ENCODE peak calls at places on chromosome 21, in four cellular contexts. Y is K562, G is A549, M is HepG2. T is an unnamed sample.

GRCh38 chr21:24275613-24276012 is 1331.7 kb downstream of the MRPL39 start:
- DNase-seq in Y (no peak), M (no peak), G (no peak), T (no peak)

GRCh38 chr21:41684381-41685245 is 82.2 kb downstream of the RIPK4 start:
- DNase-seq in Y (no peak), G (peak), M (peak), T (no peak)

GRCh38 chr21:26961704-26962103 is 5.2 kb downstream of the ADAMTS5 start:
- DNase-seq in M (no peak), G (no peak), Y (no peak), T (peak)

GRCh38 chr21:45152265-45152746 is 77.9 kb downstream of the ADARB1 start:
- DNase-seq in M (no peak), G (no peak), Y (peak), T (peak)

GRCh38 chr21:35643176-35643575 is 417.1 kb downstream of the SETD4 start:
- DNase-seq in Y (no peak), G (no peak), M (no peak), T (no peak)

GRCh38 chr21:41823906-41824305 is 55.2 kb downstream of the PRDM15 start:
- DNase-seq in G (no peak), M (no peak), Y (no peak), T (no peak)

GRCh38 chr21:42374457-42374856 is 8.1 kb upstream of the TFF1 start:
- DNase-seq in M (no peak), Y (no peak), G (no peak), T (no peak)

GRCh38 chr21:43277481-43278351 is 108.9 kb downstream of the CRYAA start:
- DNase-seq in G (no peak), M (no peak), Y (no peak), T (no peak)

GRCh38 chr21:35394634-35395369 is 345.7 kb upstream of the RUNX1 start:
- DNase-seq in G (no peak), Y (no peak), M (peak), T (no peak)

GRCh38 chr21:43198376-43198775 is 29.6 kb downstream of the CRYAA start:
- DNase-seq in G (no peak), M (no peak), Y (no peak), T (no peak)

GRCh38 chr21:40177979-40178378 is 310.7 kb downstream of the PCP4 start:
- DNase-seq in G (no peak), M (no peak), Y (no peak), T (no peak)

GRCh38 chr21:39074508-39074907 is 108.7 kb downstream of the PSMG1 start:
- DNase-seq in Y (no peak), G (no peak), M (no peak), T (no peak)

GRCh38 chr21:35649186-35649585 is 411.1 kb downstream of the SETD4 start:
- DNase-seq in M (no peak), Y (no peak), G (no peak), T (no peak)

GRCh38 chr21:38853421-38853919 is 47.7 kb downstream of the ETS2 start:
- DNase-seq in Y (no peak), M (peak), G (peak), T (no peak)

GRCh38 chr21:39484711-39485264 is 33.0 kb downstream of the SH3BGR start:
- DNase-seq in Y (no peak), M (no peak), G (no peak), T (no peak)

GRCh38 chr21:22965455-22966125 is 1967.4 kb downstream of the NCAM2 start:
- DNase-seq in Y (no peak), M (no peak), G (no peak), T (no peak)

GRCh38 chr21:35011681-35012080 is 37.4 kb downstream of the RUNX1 start:
- DNase-seq in Y (no peak), M (no peak), G (no peak), T (no peak)

GRCh38 chr21:42574234-42575027 is 60.8 kb downstream of the SLC37A1 start:
- DNase-seq in M (peak), G (no peak), Y (peak), T (peak)

GRCh38 chr21:42865361-42866160 is 13.8 kb downstream of the WDR4 start:
- DNase-seq in G (no peak), Y (no peak), M (no peak), T (no peak)

GRCh38 chr21:42465008-42465878 is 30.8 kb downstream of the RSPH1 start:
- DNase-seq in G (no peak), Y (peak), M (no peak), T (no peak)

GRCh38 chr21:43352568-43353281 is 74.2 kb downstream of the SIK1 start:
- DNase-seq in Y (peak), M (no peak), G (peak), T (no peak)

GRCh38 chr21:27787046-27787445 is 820.2 kb upstream of the ADAMTS5 start:
- DNase-seq in M (no peak), G (no peak), Y (no peak), T (no peak)

GRCh38 chr21:26641062-26641461 is 68.0 kb upstream of the CYYR1 start:
- DNase-seq in Y (no peak), G (no peak), M (no peak), T (no peak)

GRCh38 chr21:43289442-43289841 is 120.6 kb downstream of the CRYAA start:
- DNase-seq in Y (no peak), G (peak), M (no peak), T (no peak)

GRCh38 chr21:32279377-32279680 is 480 bp upstream of the MIS18A start:
- DNase-seq in Y (no peak), M (no peak), G (no peak), T (no peak)

GRCh38 chr21:44478124-44478800 is 23.0 kb downstream of the LRRC3 start:
- DNase-seq in M (no peak), G (no peak), Y (no peak), T (no peak)

GRCh38 chr21:25373126-25374082 is 233.9 kb downstream of the MRPL39 start:
- DNase-seq in G (no peak), M (no peak), Y (no peak), T (peak)

GRCh38 chr21:38986460-38987395 is 181.0 kb downstream of the ETS2 start:
- DNase-seq in M (peak), Y (no peak), G (no peak), T (no peak)

GRCh38 chr21:42120056-42120903 is 49.2 kb downstream of the UMODL1 start:
- DNase-seq in G (no peak), Y (no peak), M (peak), T (no peak)

GRCh38 chr21:45019887-45020537 is 54.4 kb upstream of the ADARB1 start:
- DNase-seq in M (no peak), Y (no peak), G (no peak), T (peak)

DNA sequence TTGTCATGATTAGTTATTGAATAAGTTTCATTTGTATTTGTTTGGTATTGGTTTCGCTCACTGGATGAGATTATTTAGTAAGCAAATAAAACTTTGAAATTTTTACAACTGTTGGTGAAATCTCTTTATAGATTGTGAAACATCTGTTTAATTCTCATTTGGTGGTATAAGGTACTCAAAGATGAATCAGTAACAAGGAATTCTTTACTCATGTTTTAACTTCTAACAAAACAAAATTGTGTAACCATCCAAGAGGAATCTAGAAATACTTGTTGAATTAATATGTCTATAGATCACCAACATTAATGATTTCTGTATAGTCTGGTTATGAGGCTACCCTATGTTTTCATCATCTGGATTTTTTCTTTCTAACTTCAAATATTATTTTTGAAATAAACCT is 62.8 kb upstream of the USP25 start:
- DNase-seq in M (no peak), G (peak), Y (no peak), T (no peak)
- TF ChIP-seq NR3C1 in M (no peak), G (no peak), Y (no peak), T (no peak)

GRCh38 chr21:37474342-37474741 is 107.8 kb downstream of the DYRK1A start:
- DNase-seq in Y (no peak), M (no peak), G (no peak), T (no peak)
- TF ChIP-seq NR3C1 in Y (no peak), M (no peak), G (no peak), T (no peak)

GRCh38 chr21:18803624-18804023 is 400.0 kb upstream of the TMPRSS15 start:
- DNase-seq in M (no peak), G (no peak), Y (no peak), T (no peak)
- TF ChIP-seq NR3C1 in M (no peak), G (no peak), Y (no peak), T (no peak)

GRCh38 chr21:16911166-16911607 is 601.7 kb upstream of the CXADR start:
- DNase-seq in M (no peak), G (no peak), Y (no peak), T (no peak)
- TF ChIP-seq NR3C1 in M (no peak), G (no peak), Y (no peak), T (no peak)

GRCh38 chr21:33378081-33378480 is 25.1 kb upstream of the IFNGR2 start:
- DNase-seq in M (no peak), G (no peak), Y (no peak), T (no peak)
- TF ChIP-seq NR3C1 in M (no peak), G (no peak), Y (no peak), T (no peak)

DNA sequence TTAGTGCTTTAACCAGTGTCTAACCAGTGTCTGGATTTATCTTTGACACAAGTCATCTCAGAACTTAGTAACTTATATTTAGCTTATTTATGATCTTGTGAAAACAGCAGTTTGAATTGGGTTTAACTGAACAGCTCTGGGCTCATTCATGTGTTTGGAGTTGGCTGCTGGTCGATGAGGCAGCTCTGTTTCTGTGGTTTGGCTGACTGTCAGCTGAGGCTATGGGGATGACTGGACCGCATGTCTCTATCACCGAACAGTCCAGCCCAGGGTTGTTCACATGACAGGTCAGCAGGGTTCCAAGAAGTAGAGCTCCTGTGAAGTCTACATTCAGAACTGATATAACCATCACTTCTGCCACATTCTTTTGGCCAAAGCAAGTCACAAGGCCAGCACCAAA is 29.1 kb upstream of the C21orf91 start:
- DNase-seq in G (no peak), M (no peak), Y (no peak), T (no peak)
- TF ChIP-seq NR3C1 in G (no peak), M (no peak), Y (no peak), T (no peak)

DNA sequence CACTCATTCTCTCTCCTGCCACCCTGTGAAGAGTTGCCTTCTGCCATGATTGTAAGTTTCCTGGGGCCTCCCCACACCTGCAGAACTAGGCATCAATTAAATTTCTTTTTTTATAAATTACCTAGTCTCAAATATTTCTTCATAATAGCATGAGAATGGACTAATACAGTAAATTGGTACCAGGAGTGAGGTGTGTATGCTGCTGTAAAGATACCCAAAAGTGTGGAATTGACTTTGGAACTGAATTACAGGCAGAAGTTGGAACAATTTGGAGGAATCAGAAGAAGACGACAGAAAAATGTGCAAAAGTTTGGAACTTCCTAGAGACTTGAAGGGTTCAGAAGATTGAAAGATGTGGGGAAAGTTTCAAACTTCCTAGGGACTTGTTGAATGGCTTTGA is 308.1 kb upstream of the TMPRSS15 start:
- DNase-seq in G (no peak), Y (no peak), M (no peak), T (no peak)
- TF ChIP-seq NR3C1 in G (no peak), Y (no peak), M (no peak), T (no peak)

GRCh38 chr21:37819372-37819771 is 96.9 kb downstream of the KCNJ6 start:
- DNase-seq in Y (no peak), G (no peak), M (no peak), T (no peak)

GRCh38 chr21:37827878-37828277 is 88.4 kb downstream of the KCNJ6 start:
- DNase-seq in Y (no peak), G (no peak), M (no peak), T (no peak)

GRCh38 chr21:37817242-37817641 is 99.0 kb downstream of the KCNJ6 start:
- DNase-seq in M (no peak), G (no peak), Y (no peak), T (no peak)

GRCh38 chr21:37821791-37822450 is 94.3 kb downstream of the KCNJ6 start:
- DNase-seq in M (no peak), Y (no peak), G (no peak), T (no peak)
- TF ChIP-seq NR3C1 in M (no peak), Y (no peak), G (no peak), T (no peak)

DNA sequence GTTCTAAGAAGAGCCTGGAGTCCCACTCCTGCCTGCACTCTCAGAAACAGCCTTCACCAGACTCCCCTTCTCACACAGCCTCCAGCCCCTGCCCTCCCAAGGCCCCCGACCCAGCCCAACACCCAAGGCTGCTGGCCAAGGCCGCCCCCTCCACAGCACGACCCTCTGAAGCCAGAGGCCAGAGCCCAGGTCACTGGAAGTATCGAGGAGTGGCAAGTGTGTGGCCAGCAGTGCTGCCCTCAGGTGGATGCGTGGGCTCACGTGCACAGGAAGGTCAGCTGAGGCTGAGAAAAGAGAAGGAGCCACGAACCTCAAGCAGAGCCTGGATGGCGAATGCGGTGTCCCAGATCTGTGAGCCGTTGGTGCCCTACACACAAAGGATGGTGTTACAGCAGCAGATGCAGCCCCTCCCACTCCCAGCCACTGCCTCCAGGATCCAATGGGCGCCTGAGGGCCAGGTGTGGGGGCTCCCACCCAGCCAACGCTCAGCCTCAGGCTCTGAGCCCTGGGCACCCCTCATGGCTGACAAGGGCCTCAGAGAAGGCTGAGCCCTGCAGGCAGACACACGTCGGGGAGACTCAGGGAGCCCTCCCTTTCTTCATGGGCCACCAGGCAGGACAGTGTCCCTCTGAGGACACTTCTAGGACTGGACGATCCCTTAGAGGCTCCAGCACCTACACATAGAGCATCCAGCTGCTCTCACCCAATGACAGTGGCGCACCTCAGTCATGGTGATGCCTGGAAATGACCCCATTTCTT is 18.0 kb downstream of the LSS start:
- DNase-seq in M (no peak), Y (no peak), G (peak), T (peak)
- TF ChIP-seq NR3C1 in M (no peak), Y (no peak), G (no peak), T (no peak)